ENCODE peak calls at places on chromosomes 4 and X, in five cellular contexts. B is aorta, W is fibroblast of the conjunctiva, V is left cardiac atrium, T is BJ. Q is an unnamed sample.

GRCh38 chr4:181488926-181489325 is 754.3 kb upstream of the TENM3 start:
- DNase-seq in V (no peak), W (no peak), T (no peak), B (no peak), Q (no peak)

GRCh38 chrX:9706426-9706825 is 59.2 kb downstream of the GPR143 start:
- DNase-seq in V (no peak), B (no peak), W (no peak), T (no peak), Q (no peak)

GRCh38 chr4:30903493-30903892 is 183.3 kb downstream of the PCDH7 start:
- DNase-seq in T (no peak), B (no peak), V (no peak), W (no peak), Q (no peak)

GRCh38 chr4:7365472-7366179 is 69.1 kb downstream of the PSAPL1 start:
- DNase-seq in T (no peak), V (no peak), W (no peak), B (peak; percentile 43), Q (peak; percentile 99)

GRCh38 chr4:8769645-8770517 is 101.8 kb downstream of the HMX1 start:
- DNase-seq in T (no peak), B (peak; percentile 68), V (peak; percentile 7), W (no peak), Q (no peak)

GRCh38 chr4:176383273-176384077 is 63.7 kb downstream of the SPCS3 start:
- DNase-seq in W (no peak), V (no peak), B (no peak), T (no peak), Q (no peak)

GRCh38 chrX:108582151-108582550 is 142.5 kb downstream of the COL4A5 start:
- DNase-seq in W (no peak), T (no peak), V (no peak), B (no peak), Q (peak; percentile 34)

GRCh38 chrX:111585337-111585736 is 73.9 kb downstream of the SERTM2 start:
- DNase-seq in W (no peak), B (no peak), T (no peak), V (no peak), Q (no peak)

GRCh38 chrX:123830309-123830708 is 29.5 kb upstream of the XIAP start:
- DNase-seq in W (no peak), T (no peak), V (no peak), B (no peak), Q (no peak)

GRCh38 chr4:84379881-84380618 is 119.0 kb downstream of the NKX6-1 start:
- DNase-seq in W (peak; percentile 5), T (no peak), V (no peak), B (no peak), Q (no peak)

GRCh38 chrX:123899701-123900100 is 39.8 kb downstream of the XIAP start:
- DNase-seq in V (no peak), T (no peak), W (no peak), B (no peak), Q (no peak)

GRCh38 chr4:40750461-40751258 is 905 bp downstream of the NSUN7 start:
- DNase-seq in B (no peak), V (no peak), W (no peak), T (no peak), Q (no peak)

GRCh38 chrX:123215397-123216089 is 31.5 kb downstream of the GRIA3 start:
- DNase-seq in B (no peak), W (no peak), T (no peak), V (no peak), Q (no peak)

GRCh38 chr4:6658635-6659075 is 18.2 kb downstream of the MRFAP1 start:
- DNase-seq in B (peak; percentile 87), W (no peak), V (peak; percentile 54), T (no peak), Q (no peak)

GRCh38 chrX:23616361-23616760 is 50.9 kb upstream of the PRDX4 start:
- DNase-seq in B (no peak), V (no peak), T (no peak), W (peak; percentile 13), Q (no peak)

GRCh38 chr4:186240452-186240847 is 13.1 kb downstream of the KLKB1 start:
- DNase-seq in T (no peak), W (no peak), B (no peak), V (no peak), Q (no peak)

GRCh38 chrX:43640481-43640880 is 15.6 kb upstream of the MAOA start:
- DNase-seq in T (no peak), B (no peak), W (no peak), V (no peak), Q (no peak)

GRCh38 chr4:31518796-31519250 is 798.7 kb downstream of the PCDH7 start:
- DNase-seq in V (no peak), B (no peak), W (peak; percentile 18), T (peak; percentile 21), Q (no peak)

GRCh38 chr4:41234424-41234823 is 20.1 kb upstream of the APBB2 start:
- DNase-seq in W (no peak), V (no peak), B (no peak), T (no peak), Q (no peak)

GRCh38 chr4:1405249-1405635 is 1.0 kb downstream of the NKX1-1 start:
- DNase-seq in B (no peak), W (no peak), T (no peak), V (no peak), Q (no peak)